ENCODE peak calls at places on chromosomes 3 and 15, in six cellular contexts. B, S, D, Q, V and Z are unnamed samples.

GRCh38 chr15:59976480-59976879 is 27.6 kb upstream of the FOXB1 start:
- DNase-seq in S (no peak), V (no peak), B (no peak), Q (no peak), D (no peak), Z (no peak)

GRCh38 chr15:82674873-82675272 is 27.7 kb upstream of the CPEB1 start:
- DNase-seq in D (no peak), V (no peak), Q (no peak), S (no peak), B (no peak), Z (no peak)

GRCh38 chr15:31262901-31263671 is 63.5 kb upstream of the KLF13 start:
- DNase-seq in B (no peak), D (peak; percentile 57), S (peak; percentile 56), Q (peak; percentile 89), V (peak; percentile 30), Z (no peak)

GRCh38 chr15:41971893-41972340 is 440 bp downstream of the EHD4 start:
- DNase-seq in V (peak; percentile 27), B (no peak), Q (no peak), S (no peak), D (no peak), Z (peak; percentile 26)

GRCh38 chr3:10644189-10644588 is 138.8 kb upstream of the ATP2B2 start:
- DNase-seq in B (no peak), S (no peak), D (no peak), V (no peak), Q (no peak), Z (no peak)

GRCh38 chr15:98401029-98401428 is 247.3 kb upstream of the IGF1R start:
- DNase-seq in S (no peak), D (no peak), V (no peak), B (no peak), Q (no peak), Z (no peak)

GRCh38 chr3:126714921-126715320 is 10.9 kb downstream of the CHCHD6 start:
- DNase-seq in D (no peak), B (no peak), V (no peak), Q (no peak), S (no peak), Z (no peak)

GRCh38 chr3:99410789-99411311 is 227.5 kb upstream of the COL8A1 start:
- DNase-seq in B (no peak), V (no peak), D (no peak), S (no peak), Q (peak; percentile 42), Z (peak; percentile 93)

GRCh38 chr3:186452517-186452916 is 90.5 kb upstream of the DGKG start:
- DNase-seq in Q (no peak), B (peak; percentile 21), V (peak; percentile 64), S (no peak), D (no peak), Z (no peak)

GRCh38 chr15:34358367-34358766 is 8.6 kb downstream of the LPCAT4 start:
- DNase-seq in Q (no peak), V (no peak), S (no peak), D (no peak), B (no peak), Z (no peak)

DNA sequence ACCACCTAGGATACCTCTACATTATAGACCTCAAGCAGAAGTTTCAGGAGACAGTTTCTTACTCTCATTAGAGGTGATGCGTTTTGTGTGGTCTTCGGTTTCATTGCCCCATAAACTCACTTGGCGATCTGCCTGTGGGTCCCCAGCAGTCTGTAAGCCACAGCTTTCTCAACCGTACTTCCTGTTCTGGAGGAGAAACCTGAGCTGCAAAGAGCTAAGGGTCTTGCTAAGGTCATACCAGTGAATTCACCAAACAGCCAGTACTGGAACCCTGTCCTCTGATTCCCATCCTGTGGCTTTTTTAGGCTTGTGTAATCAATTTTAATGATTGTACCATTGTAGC is 69.4 kb downstream of the APBA2 start:
- DNase-seq in B (no peak), S (no peak), V (no peak), Q (peak; percentile 35), D (no peak), Z (no peak)
- TF ChIP-seq POLR2AphosphoS5 in B (no peak), S (no peak), V (no peak), Q (no peak), D (no peak), Z (no peak)

GRCh38 chr3:100590114-100590839 is 19.1 kb upstream of the ADGRG7 start:
- DNase-seq in D (peak; percentile 64), S (peak; percentile 26), Q (no peak), V (peak; percentile 61), B (peak; percentile 63), Z (peak; percentile 80)
- TF ChIP-seq POLR2AphosphoS5 in D (no peak), S (no peak), Q (no peak), V (no peak), B (no peak), Z (no peak)

GRCh38 chr3:122582390-122582789 is 4.9 kb downstream of the PARP15 start:
- DNase-seq in B (no peak), Q (no peak), V (no peak), S (no peak), D (no peak), Z (no peak)
- TF ChIP-seq POLR2AphosphoS5 in B (no peak), Q (no peak), V (no peak), S (no peak), D (no peak), Z (no peak)

DNA sequence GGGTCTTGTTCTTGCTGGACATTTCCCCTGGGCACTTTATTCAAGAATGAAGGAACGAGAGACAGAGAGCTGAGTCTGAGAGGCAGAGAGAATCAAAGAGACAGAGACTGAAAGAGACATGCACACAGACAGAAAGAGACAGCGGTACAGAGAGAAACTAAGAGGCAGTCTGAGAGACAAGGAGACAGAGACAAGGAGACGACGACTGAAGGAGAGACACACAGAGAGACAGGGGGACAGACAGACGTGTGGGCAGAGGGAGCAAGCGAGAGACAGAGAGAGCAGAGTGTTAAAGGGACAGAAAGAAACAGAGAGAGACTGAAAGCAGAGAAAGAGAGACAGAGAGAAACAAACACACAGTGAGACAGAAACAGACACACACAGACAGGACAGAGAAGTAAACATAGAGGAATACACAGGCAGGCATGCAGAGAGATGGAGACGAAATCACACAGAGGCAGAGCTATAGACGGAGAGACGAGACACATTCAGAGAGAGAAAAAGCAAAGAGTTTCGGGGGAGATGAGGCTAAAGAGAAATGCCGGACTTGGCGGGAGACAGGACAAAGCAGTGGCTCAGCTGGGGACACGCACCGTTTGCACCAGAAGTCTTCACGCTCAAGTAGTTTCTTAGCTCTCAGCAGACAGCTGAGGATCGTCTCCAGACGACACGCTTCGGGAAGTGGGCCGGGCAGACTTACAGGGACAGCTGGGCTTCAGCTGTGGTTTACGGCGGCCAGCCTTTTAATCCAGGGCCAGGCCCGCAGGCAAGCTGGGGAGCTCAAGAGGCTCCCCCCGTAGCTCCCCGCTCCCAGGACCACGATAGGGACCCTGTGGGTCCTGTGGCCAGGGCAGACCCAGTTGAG is 56.0 kb upstream of the DLG1 start:
- DNase-seq in D (peak; percentile 49), B (no peak), Q (no peak), S (peak; percentile 32), V (peak; percentile 34), Z (no peak)
- TF ChIP-seq POLR2AphosphoS5 in D (peak; percentile 49), B (no peak), Q (peak; percentile 65), S (no peak), V (no peak), Z (no peak)

DNA sequence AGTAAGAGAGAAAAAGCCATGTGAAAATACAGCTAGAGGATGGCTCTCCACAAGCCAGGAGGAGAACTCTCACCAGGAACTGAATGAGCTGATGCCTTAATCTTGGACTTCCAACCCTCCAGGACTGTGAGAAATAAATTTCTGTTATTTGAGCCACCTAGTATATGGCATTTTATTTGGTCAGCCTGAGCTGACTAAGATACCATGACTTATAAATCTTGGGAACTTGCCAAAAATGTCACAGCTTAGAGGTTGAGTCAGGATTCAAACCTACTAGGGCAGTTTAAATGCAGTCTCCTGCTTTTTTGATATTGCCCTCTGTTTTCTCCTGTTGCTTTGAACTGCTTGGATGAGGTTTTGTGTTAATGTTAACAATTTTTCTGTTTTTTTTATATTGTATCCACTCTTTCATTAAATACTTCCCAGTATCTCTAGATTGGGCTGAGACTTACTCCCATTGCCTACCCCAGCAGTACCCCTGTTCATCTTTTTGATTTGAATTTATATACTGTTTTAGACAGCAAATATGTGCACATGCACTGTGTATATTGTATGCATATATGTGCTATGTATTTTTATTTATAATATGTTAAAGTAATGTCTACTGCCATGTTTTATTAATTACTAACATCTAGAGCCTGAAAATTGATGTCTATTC is 1223.2 kb downstream of the OTOL1 start:
- DNase-seq in Q (no peak), B (peak; percentile 68), V (no peak), S (no peak), D (no peak), Z (no peak)
- TF ChIP-seq POLR2AphosphoS5 in Q (no peak), B (no peak), V (no peak), S (no peak), D (no peak), Z (no peak)

GRCh38 chr15:65869954-65870871 is 922 bp downstream of the RAB11A start:
- DNase-seq in S (no peak), D (peak; percentile 75), V (peak; percentile 74), Q (peak; percentile 84), B (no peak), Z (peak; percentile 85)
- TF ChIP-seq POLR2AphosphoS5 in S (no peak), D (peak; percentile 87), V (no peak), Q (peak; percentile 76), B (no peak), Z (no peak)

GRCh38 chr3:79016587-79017380 is 751.0 kb downstream of the ROBO1 start:
- DNase-seq in V (no peak), Q (no peak), B (no peak), D (no peak), S (no peak), Z (no peak)

GRCh38 chr3:79015854-79016253 is 751.9 kb downstream of the ROBO1 start:
- DNase-seq in V (no peak), B (no peak), S (no peak), D (no peak), Q (no peak), Z (no peak)

GRCh38 chr3:79019924-79020173 is 747.9 kb downstream of the ROBO1 start:
- DNase-seq in S (no peak), B (no peak), Q (no peak), D (no peak), V (no peak), Z (no peak)

GRCh38 chr3:79018671-79019136 is 749.1 kb downstream of the ROBO1 start:
- DNase-seq in V (peak; percentile 49), Q (peak; percentile 78), D (peak; percentile 31), S (no peak), B (no peak), Z (peak; percentile 54)

DNA sequence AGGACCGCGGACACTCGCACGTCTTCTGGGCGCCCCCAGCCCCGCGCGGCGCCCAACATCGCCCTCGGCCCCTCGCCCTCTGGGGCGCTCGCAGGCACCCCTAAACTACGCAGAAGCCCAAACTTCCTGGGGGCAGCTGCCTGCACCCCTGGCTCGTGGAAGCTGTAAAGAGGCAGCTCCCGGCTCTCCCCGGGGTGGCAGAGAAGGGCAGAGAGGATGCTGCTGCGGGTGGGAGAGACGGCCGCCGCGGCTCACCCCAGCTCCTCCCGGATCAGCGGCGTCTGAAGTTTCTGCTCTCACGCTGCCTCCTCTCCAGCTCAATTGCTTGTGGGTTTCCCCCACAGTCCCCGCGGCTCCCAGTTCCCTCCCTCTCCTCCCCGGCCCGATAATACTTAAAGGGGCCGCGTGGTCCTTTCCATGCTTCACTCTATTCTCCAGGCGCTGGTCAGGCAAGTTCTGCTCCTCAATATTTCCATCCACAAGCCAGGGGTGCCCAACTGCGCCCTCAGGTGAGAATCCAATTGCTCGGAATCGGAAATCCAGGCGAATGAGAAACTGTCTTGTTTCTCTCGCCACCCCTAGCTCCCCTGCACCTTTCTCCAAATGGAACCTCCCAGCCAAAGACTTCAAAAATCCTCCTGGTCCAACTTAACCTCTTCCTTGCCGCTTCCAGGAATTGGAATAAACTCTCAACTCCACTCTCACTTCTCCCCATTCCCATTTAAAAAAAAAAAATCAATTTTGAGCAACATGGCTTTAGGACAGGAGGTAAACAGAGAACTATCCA is 748.5 kb downstream of the ROBO1 start:
- DNase-seq in B (no peak), V (peak; percentile 77), D (peak; percentile 54), Q (peak; percentile 80), S (no peak), Z (peak; percentile 81)
- TF ChIP-seq POLR2AphosphoS5 in B (no peak), V (peak; percentile 22), D (peak; percentile 49), Q (peak; percentile 80), S (no peak), Z (peak; percentile 42)